ENCODE peak calls at places on chromosomes 1 and 21, in six cellular contexts. M, O, A, L, P and Q are unnamed samples.

GRCh38 chr1:157994081-157994581 is 686 bp downstream of the KIRREL1 start:
- DNase-seq in L (no peak), M (no peak), P (no peak), A (no peak), O (peak), Q (no peak)

GRCh38 chr1:167522246-167522645 is 3.9 kb upstream of the CD247 start:
- DNase-seq in M (no peak), O (no peak), A (no peak), P (no peak), L (no peak), Q (no peak)

GRCh38 chr1:31326461-31326860 is 29.6 kb downstream of the ZCCHC17 start:
- DNase-seq in P (no peak), O (no peak), A (no peak), L (no peak), M (no peak), Q (no peak)

GRCh38 chr21:43588957-43589356 is 70.3 kb downstream of the HSF2BP start:
- DNase-seq in L (peak), P (no peak), O (no peak), M (no peak), A (no peak), Q (no peak)

GRCh38 chr1:27356277-27356627 is 10.5 kb downstream of the MAP3K6 start:
- DNase-seq in A (peak), O (no peak), L (no peak), M (no peak), P (no peak), Q (no peak)

GRCh38 chr21:33801424-33802405 is 113.9 kb downstream of the ATP5PO start:
- DNase-seq in O (no peak), L (peak), P (no peak), A (peak), M (peak), Q (peak)

GRCh38 chr1:96934282-96934681 is 212.7 kb downstream of the PTBP2 start:
- DNase-seq in A (no peak), O (no peak), P (no peak), L (no peak), M (no peak), Q (no peak)

GRCh38 chr1:178098262-178098661 is 4.4 kb downstream of the RASAL2 start:
- DNase-seq in M (no peak), L (no peak), O (peak), A (no peak), P (no peak), Q (no peak)

GRCh38 chr1:230355128-230355527 is 71.0 kb downstream of the PGBD5 start:
- DNase-seq in L (no peak), O (no peak), P (no peak), M (no peak), A (no peak), Q (no peak)

GRCh38 chr1:24027838-24028468 is 47.8 kb upstream of the SRSF10 start:
- DNase-seq in O (peak), M (no peak), L (peak), A (no peak), P (peak), Q (no peak)

GRCh38 chr1:16716691-16717173 is 23.6 kb upstream of the RNU1-4 start:
- DNase-seq in P (no peak), L (no peak), O (peak), A (no peak), M (no peak), Q (no peak)

GRCh38 chr1:20472860-20473711 is 12.9 kb downstream of the CAMK2N1 start:
- DNase-seq in A (no peak), O (peak), M (no peak), P (peak), L (peak), Q (no peak)

GRCh38 chr1:86520789-86521521 is 25.9 kb upstream of the CLCA4 start:
- DNase-seq in O (no peak), P (no peak), M (no peak), A (no peak), L (no peak), Q (no peak)

GRCh38 chr1:51915958-51916357 is 37.4 kb upstream of the NRDC start:
- DNase-seq in O (no peak), P (no peak), M (no peak), A (no peak), L (no peak), Q (no peak)

GRCh38 chr1:3504151-3504822 is 49.8 kb downstream of the ARHGEF16 start:
- DNase-seq in O (no peak), A (no peak), L (peak), M (peak), P (no peak), Q (peak)

GRCh38 chr1:228148971-228149340 is 774 bp upstream of the GJC2 start:
- DNase-seq in L (no peak), P (no peak), M (no peak), O (no peak), A (no peak), Q (no peak)

GRCh38 chr21:39685991-39686390 is 59.0 kb upstream of the IGSF5 start:
- DNase-seq in L (no peak), O (no peak), M (no peak), A (no peak), P (no peak), Q (no peak)

GRCh38 chr1:163054056-163054706 is 15.0 kb upstream of the RGS4 start:
- DNase-seq in M (no peak), A (no peak), P (no peak), L (no peak), O (no peak), Q (no peak)

GRCh38 chr1:20237646-20238045 is 51.3 kb upstream of the PLA2G2C start:
- DNase-seq in A (no peak), L (no peak), P (no peak), O (peak), M (no peak), Q (no peak)

GRCh38 chr1:231418741-231419107 is 3.4 kb downstream of the EGLN1 start:
- DNase-seq in L (no peak), O (no peak), M (no peak), P (no peak), A (no peak), Q (no peak)

GRCh38 chr1:194857413-194857812 is 1671.0 kb upstream of the B3GALT2 start:
- DNase-seq in O (no peak), P (no peak), A (no peak), L (no peak), M (no peak), Q (no peak)

GRCh38 chr1:13781907-13782633 is 82.1 kb downstream of the PRDM2 start:
- DNase-seq in A (no peak), L (no peak), M (no peak), O (no peak), P (no peak), Q (no peak)
- TF ChIP-seq REST in A (no peak), L (no peak), M (no peak), O (no peak), P (no peak), Q (no peak)

DNA sequence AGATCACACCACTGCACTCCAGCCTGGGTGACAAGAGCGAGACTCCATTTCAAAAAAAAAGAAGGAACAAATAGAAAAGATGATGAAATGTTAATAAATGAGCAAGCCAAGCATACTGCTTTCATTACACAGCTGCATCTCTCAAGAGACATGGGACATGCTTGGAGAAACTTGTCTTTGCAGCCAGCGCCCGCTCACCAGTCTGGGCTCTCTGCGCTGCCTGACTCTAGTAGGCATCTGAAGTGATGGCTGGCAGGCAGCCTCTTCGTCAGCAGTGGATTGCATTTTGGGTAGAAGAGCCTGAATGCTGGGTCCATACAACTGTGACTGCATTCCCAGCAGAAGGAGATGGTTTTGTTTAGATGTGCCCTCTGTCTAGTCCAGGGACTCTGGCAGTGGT is 48.0 kb downstream of the IL6R start:
- DNase-seq in M (no peak), O (no peak), P (no peak), A (no peak), L (no peak), Q (no peak)
- TF ChIP-seq REST in M (no peak), O (no peak), P (no peak), A (no peak), L (no peak), Q (no peak)

GRCh38 chr1:22879445-22879844 is 93.2 kb downstream of the LACTBL1 start:
- DNase-seq in P (no peak), L (no peak), O (no peak), A (no peak), M (no peak), Q (no peak)

GRCh38 chr1:22877112-22877915 is 95.4 kb downstream of the LACTBL1 start:
- DNase-seq in A (no peak), L (no peak), M (no peak), P (no peak), O (no peak), Q (no peak)

GRCh38 chr1:22878626-22879025 is 94.0 kb downstream of the LACTBL1 start:
- DNase-seq in M (no peak), A (no peak), L (no peak), P (no peak), O (no peak), Q (no peak)

GRCh38 chr1:22877980-22878379 is 94.7 kb downstream of the LACTBL1 start:
- DNase-seq in P (no peak), O (no peak), A (no peak), M (no peak), L (no peak), Q (no peak)

GRCh38 chr1:22880174-22880601 is 92.5 kb downstream of the LACTBL1 start:
- DNase-seq in O (no peak), M (no peak), L (no peak), A (no peak), P (no peak), Q (no peak)
- TF ChIP-seq REST in O (no peak), M (no peak), L (no peak), A (no peak), P (no peak), Q (no peak)

GRCh38 chr1:247370786-247371732 is 39.4 kb upstream of the ZNF496 start:
- DNase-seq in O (no peak), L (no peak), P (no peak), A (no peak), M (no peak), Q (no peak)

GRCh38 chr1:247375747-247376146 is 40.2 kb upstream of the NLRP3 start:
- DNase-seq in O (no peak), M (no peak), L (no peak), A (no peak), P (no peak), Q (no peak)

GRCh38 chr1:247371801-247372259 is 40.2 kb upstream of the ZNF496 start:
- DNase-seq in O (no peak), A (no peak), P (no peak), L (no peak), M (no peak), Q (no peak)

GRCh38 chr1:247376659-247377058 is 39.3 kb upstream of the NLRP3 start:
- DNase-seq in A (no peak), O (no peak), M (no peak), L (no peak), P (no peak), Q (no peak)

GRCh38 chr1:247373721-247374141 is 42.1 kb upstream of the ZNF496 start:
- DNase-seq in P (no peak), M (no peak), O (peak), A (peak), L (no peak), Q (no peak)
- TF ChIP-seq REST in P (no peak), M (no peak), O (no peak), A (no peak), L (no peak), Q (no peak)

GRCh38 chr1:220878223-220879081 is 791 bp upstream of the HLX start:
- DNase-seq in P (no peak), O (no peak), L (no peak), M (no peak), A (peak), Q (no peak)

GRCh38 chr1:220879509-220880366 is 495 bp downstream of the HLX start:
- DNase-seq in L (peak), O (peak), A (peak), M (no peak), P (no peak), Q (no peak)

GRCh38 chr1:220879090-220879508 is at the start of gene HLX:
- DNase-seq in A (peak), O (peak), P (no peak), M (peak), L (peak), Q (peak)

GRCh38 chr1:220876511-220877347 is 2.5 kb upstream of the HLX start:
- DNase-seq in M (no peak), L (no peak), P (no peak), O (peak), A (peak), Q (no peak)

GRCh38 chr1:220877348-220878095 is 1.7 kb upstream of the HLX start:
- DNase-seq in M (no peak), A (peak), P (no peak), O (no peak), L (no peak), Q (no peak)
- TF ChIP-seq REST in M (no peak), A (peak), P (no peak), O (no peak), L (no peak), Q (no peak)

GRCh38 chr1:55428944-55429931 is 214.1 kb upstream of the USP24 start:
- DNase-seq in P (no peak), A (no peak), M (peak), L (peak), O (peak), Q (peak)
- TF ChIP-seq REST in P (no peak), A (no peak), M (no peak), L (no peak), O (peak), Q (no peak)

GRCh38 chr1:182083851-182084486 is 22.5 kb upstream of the ZNF648 start:
- DNase-seq in A (peak), P (no peak), L (no peak), M (no peak), O (no peak), Q (no peak)

GRCh38 chr1:182080040-182080439 is 18.5 kb upstream of the ZNF648 start:
- DNase-seq in O (no peak), A (peak), P (no peak), M (no peak), L (no peak), Q (no peak)

GRCh38 chr1:182085726-182086125 is 24.2 kb upstream of the ZNF648 start:
- DNase-seq in A (no peak), M (no peak), L (no peak), O (no peak), P (no peak), Q (no peak)

GRCh38 chr1:182084487-182085316 is 23.2 kb upstream of the ZNF648 start:
- DNase-seq in O (peak), A (peak), L (peak), P (no peak), M (peak), Q (no peak)

GRCh38 chr1:182080955-182081582 is 19.6 kb upstream of the ZNF648 start:
- DNase-seq in A (peak), O (peak), L (peak), M (peak), P (no peak), Q (no peak)
- TF ChIP-seq REST in A (no peak), O (no peak), L (no peak), M (no peak), P (no peak), Q (no peak)